ENCODE peak calls at places on chromosomes 12 and 14, in ten cellular contexts. U, L, C, H, X, S, R, G, I and N are unnamed samples.

GRCh38 chr12:107396991-107397390 is 288.6 kb upstream of the PWP1 start:
- DNase-seq in U (no peak), L (no peak), C (peak), H (no peak), X (peak), S (no peak), R (no peak), G (no peak), I (no peak), N (no peak)

GRCh38 chr14:22822619-22823551 is 6.8 kb upstream of the MRPL52 start:
- DNase-seq in U (peak), L (no peak), C (peak), H (peak), X (peak), S (peak), R (peak), G (peak), I (no peak), N (no peak)

GRCh38 chr12:5172886-5173285 is 129.2 kb downstream of the KCNA5 start:
- DNase-seq in U (no peak), L (no peak), C (no peak), H (no peak), X (no peak), S (no peak), R (no peak), G (peak), I (no peak), N (no peak)

GRCh38 chr14:95834491-95834890 is 42.1 kb upstream of the TUNAR start:
- DNase-seq in U (no peak), L (no peak), C (no peak), H (no peak), X (no peak), S (no peak), R (no peak), G (no peak), I (no peak), N (peak)

GRCh38 chr14:98189521-98189920 is 1082.5 kb downstream of the BCL11B start:
- DNase-seq in U (no peak), L (no peak), C (no peak), H (no peak), X (no peak), S (no peak), R (no peak), G (no peak), I (no peak), N (no peak)

GRCh38 chr12:90954428-90954827 is 548 bp downstream of the CCER1 start:
- DNase-seq in U (no peak), L (no peak), C (no peak), H (no peak), X (no peak), S (no peak), R (no peak), G (no peak), I (no peak), N (no peak)

GRCh38 chr12:102769323-102769916 is 147.6 kb downstream of the PAH start:
- DNase-seq in U (peak), L (peak), C (peak), H (peak), X (peak), S (peak), R (peak), G (peak), I (no peak), N (no peak)

GRCh38 chr12:108519558-108519957 is 4.5 kb downstream of the FICD start:
- DNase-seq in U (no peak), L (no peak), C (no peak), H (no peak), X (no peak), S (no peak), R (no peak), G (no peak), I (no peak), N (no peak)

GRCh38 chr12:131345521-131346436 is 365.1 kb upstream of the SFSWAP start:
- DNase-seq in U (no peak), L (no peak), C (no peak), H (no peak), X (no peak), S (no peak), R (no peak), G (peak), I (no peak), N (peak)

GRCh38 chr14:34043627-34044372 is 92.9 kb upstream of the EGLN3 start:
- DNase-seq in U (peak), L (peak), C (peak), H (no peak), X (no peak), S (no peak), R (peak), G (no peak), I (no peak), N (no peak)

GRCh38 chr12:119730381-119730780 is 62.4 kb downstream of the PRKAB1 start:
- DNase-seq in U (no peak), L (no peak), C (no peak), H (no peak), X (no peak), S (no peak), R (no peak), G (no peak), I (no peak), N (no peak)

GRCh38 chr14:61493239-61493638 is 171.9 kb downstream of the PRKCH start:
- DNase-seq in U (peak), L (no peak), C (peak), H (no peak), X (peak), S (no peak), R (no peak), G (no peak), I (no peak), N (no peak)

GRCh38 chr12:92912052-92912451 is 17.0 kb downstream of the EEA1 start:
- DNase-seq in U (peak), L (no peak), C (peak), H (no peak), X (peak), S (no peak), R (peak), G (no peak), I (peak), N (no peak)

GRCh38 chr14:32567543-32568384 is 238.7 kb downstream of the AKAP6 start:
- DNase-seq in U (peak), L (no peak), C (peak), H (no peak), X (peak), S (no peak), R (no peak), G (no peak), I (no peak), N (no peak)

GRCh38 chr14:90191585-90191984 is 64.8 kb upstream of the PSMC1 start:
- DNase-seq in U (no peak), L (no peak), C (no peak), H (no peak), X (no peak), S (no peak), R (no peak), G (no peak), I (no peak), N (no peak)

GRCh38 chr12:55722948-55723347 is 2.8 kb downstream of the RDH5 start:
- DNase-seq in U (no peak), L (no peak), C (no peak), H (no peak), X (no peak), S (peak), R (no peak), G (no peak), I (no peak), N (no peak)

GRCh38 chr12:111409403-111410228 is 3.9 kb downstream of the SH2B3 start:
- DNase-seq in U (peak), L (no peak), C (peak), H (no peak), X (peak), S (no peak), R (no peak), G (peak), I (no peak), N (no peak)

GRCh38 chr12:2794261-2794735 is 472 bp upstream of the FKBP4 start:
- DNase-seq in U (peak), L (no peak), C (no peak), H (no peak), X (no peak), S (peak), R (peak), G (no peak), I (no peak), N (no peak)

GRCh38 chr12:110330544-110330943 is 49.5 kb downstream of the ATP2A2 start:
- DNase-seq in U (peak), L (no peak), C (peak), H (no peak), X (peak), S (no peak), R (no peak), G (no peak), I (no peak), N (no peak)

GRCh38 chr14:53619625-53620324 is 336.9 kb downstream of the BMP4 start:
- DNase-seq in U (peak), L (no peak), C (peak), H (no peak), X (peak), S (no peak), R (no peak), G (no peak), I (no peak), N (no peak)

GRCh38 chr14:33017016-33017415 is 78.3 kb downstream of the NPAS3 start:
- DNase-seq in U (no peak), L (no peak), C (no peak), H (no peak), X (no peak), S (no peak), R (no peak), G (no peak), I (no peak), N (no peak)

GRCh38 chr12:750356-751191 is 1.8 kb upstream of the WNK1 start:
- DNase-seq in U (no peak), L (no peak), C (no peak), H (no peak), X (no peak), S (no peak), R (no peak), G (no peak), I (no peak), N (no peak)

GRCh38 chr12:104721065-104721458 is 237.0 kb downstream of the SLC41A2 start:
- DNase-seq in U (no peak), L (no peak), C (no peak), H (no peak), X (no peak), S (no peak), R (no peak), G (no peak), I (no peak), N (no peak)

GRCh38 chr14:34580381-34580780 is 40.9 kb upstream of the EAPP start:
- DNase-seq in U (no peak), L (no peak), C (no peak), H (no peak), X (no peak), S (no peak), R (no peak), G (peak), I (peak), N (no peak)

GRCh38 chr12:103580026-103580425 is 7.0 kb upstream of the STAB2 start:
- DNase-seq in U (no peak), L (no peak), C (peak), H (no peak), X (no peak), S (no peak), R (no peak), G (no peak), I (no peak), N (no peak)

GRCh38 chr14:92564361-92565039 is 50.9 kb downstream of the RIN3 start:
- DNase-seq in U (no peak), L (no peak), C (peak), H (no peak), X (no peak), S (no peak), R (no peak), G (no peak), I (no peak), N (no peak)
- TF ChIP-seq CTCF in U (no peak), L (no peak), C (no peak), H (no peak), X (no peak), S (no peak), R (no peak), G (no peak), I (no peak), N (no peak)

DNA sequence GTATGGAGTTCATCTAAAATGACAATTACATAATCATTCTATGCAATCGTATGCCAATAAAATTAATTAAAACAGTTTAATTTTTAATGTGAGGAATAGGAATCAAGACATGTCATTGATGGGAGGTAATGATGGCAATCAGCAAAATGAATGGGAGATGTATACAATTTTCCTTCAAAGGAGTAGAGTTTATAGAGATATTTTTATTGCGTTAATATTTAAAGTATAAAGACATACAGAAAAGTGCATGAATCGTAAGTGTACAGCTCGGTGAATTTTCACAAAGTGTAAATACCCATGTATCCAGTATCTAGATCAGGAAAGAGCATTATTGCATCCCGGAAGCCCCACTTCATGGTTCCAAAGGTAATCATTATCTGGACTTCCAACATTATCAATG is 1.2 kb downstream of the MIPOL1 start:
- DNase-seq in U (no peak), L (no peak), C (no peak), H (no peak), X (no peak), S (no peak), R (no peak), G (no peak), I (no peak), N (no peak)
- TF ChIP-seq CTCF in U (no peak), L (no peak), C (no peak), H (no peak), X (no peak), S (no peak), R (no peak), G (no peak), I (no peak), N (no peak)

DNA sequence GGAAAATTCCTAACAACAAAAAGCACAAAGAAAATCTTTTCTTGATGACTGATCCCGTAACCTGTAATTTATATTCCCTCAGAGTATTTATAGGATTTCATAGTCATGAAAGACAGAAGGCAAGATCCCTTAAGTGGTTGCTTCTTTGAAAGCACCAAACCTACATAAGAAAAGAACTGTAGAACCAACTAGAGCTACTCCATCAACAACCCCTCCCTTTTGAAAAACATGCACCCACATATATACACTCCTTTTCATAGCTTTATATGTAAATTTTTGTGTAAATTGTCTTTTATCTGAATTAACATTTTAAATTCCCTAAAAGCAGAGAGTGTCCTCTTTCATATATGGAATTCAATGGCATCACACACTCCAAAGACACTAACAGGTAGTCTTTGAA is 215.3 kb downstream of the CEP128 start:
- DNase-seq in U (no peak), L (no peak), C (no peak), H (no peak), X (no peak), S (no peak), R (no peak), G (no peak), I (no peak), N (no peak)
- TF ChIP-seq CTCF in U (no peak), L (no peak), C (no peak), H (no peak), X (no peak), S (no peak), R (no peak), G (no peak), I (no peak), N (no peak)

GRCh38 chr14:38405851-38406630 is 150.1 kb upstream of the CLEC14A start:
- DNase-seq in U (peak), L (no peak), C (no peak), H (no peak), X (peak), S (no peak), R (no peak), G (no peak), I (no peak), N (no peak)
- TF ChIP-seq CTCF in U (peak), L (no peak), C (no peak), H (peak), X (no peak), S (no peak), R (no peak), G (no peak), I (no peak), N (no peak)